ENCODE peak calls at places on chromosomes 16 and 17, in seven cellular contexts. R is anterior cingulate cortex, G is skeletal muscle cell, O is NCI-H1436, N is left lung, M is GM18507, I is nucleus accumbens. J is an unnamed sample.

GRCh38 chr17:43732961-43733360 is 25.6 kb downstream of the SOST start:
- DNase-seq in N (no peak), M (no peak), G (peak), O (no peak), I (no peak), R (no peak), J (no peak)

GRCh38 chr16:73187163-73187562 is 139.2 kb upstream of the ZFHX3 start:
- DNase-seq in R (no peak), G (no peak), N (no peak), M (no peak), I (no peak), O (no peak), J (no peak)

GRCh38 chr17:31211352-31212012 is 85.6 kb downstream of the OMG start:
- DNase-seq in I (no peak), R (no peak), M (no peak), N (no peak), G (no peak), O (no peak), J (no peak)

GRCh38 chr17:63399856-63400255 is 46.2 kb downstream of the CYB561 start:
- DNase-seq in N (no peak), M (no peak), R (no peak), G (peak), O (no peak), I (no peak), J (no peak)

GRCh38 chr16:29984137-29984763 is 10.6 kb downstream of the TAOK2 start:
- DNase-seq in N (peak), G (no peak), R (no peak), O (no peak), M (no peak), I (no peak), J (no peak)

GRCh38 chr16:89139907-89140361 is 31.6 kb upstream of the CDH15 start:
- DNase-seq in G (no peak), O (no peak), N (no peak), I (no peak), M (no peak), R (no peak), J (no peak)

GRCh38 chr17:82937411-82938371 is 97.9 kb upstream of the ZNF750 start:
- DNase-seq in R (no peak), I (no peak), N (peak), O (no peak), G (no peak), M (no peak), J (no peak)

GRCh38 chr17:17376362-17376761 is 73.2 kb downstream of the NT5M start:
- DNase-seq in N (no peak), I (no peak), M (no peak), O (no peak), R (no peak), G (no peak), J (no peak)

GRCh38 chr17:12510535-12510934 is 155.2 kb upstream of the MYOCD start:
- DNase-seq in O (no peak), R (no peak), I (no peak), M (no peak), N (no peak), G (peak), J (no peak)

GRCh38 chr17:35944151-35944550 is 638 bp upstream of the LYZL6 start:
- DNase-seq in O (no peak), N (no peak), I (no peak), G (no peak), R (no peak), M (no peak), J (no peak)

GRCh38 chr17:1743094-1743452 is 402 bp downstream of the SERPINF2 start:
- DNase-seq in G (no peak), O (no peak), R (no peak), I (no peak), M (no peak), N (no peak), J (no peak)

GRCh38 chr16:88194397-88195020 is 188.2 kb upstream of the ZNF469 start:
- DNase-seq in I (no peak), M (no peak), O (no peak), R (no peak), G (no peak), N (no peak), J (no peak)

GRCh38 chr17:61253293-61253801 is 146.3 kb upstream of the TBX2 start:
- DNase-seq in I (no peak), R (no peak), O (no peak), N (peak), M (no peak), G (no peak), J (no peak)

GRCh38 chr17:70687421-70687820 is 518.1 kb downstream of the KCNJ2 start:
- DNase-seq in I (no peak), N (no peak), O (no peak), G (no peak), M (no peak), R (no peak), J (no peak)

GRCh38 chr17:31310877-31311276 is 3.0 kb downstream of the EVI2B start:
- DNase-seq in R (no peak), O (no peak), G (no peak), N (no peak), I (no peak), M (no peak), J (peak)

GRCh38 chr16:3980311-3981111 is 100.0 kb upstream of the CREBBP start:
- DNase-seq in M (no peak), N (no peak), G (peak), O (no peak), I (no peak), R (no peak), J (no peak)

GRCh38 chr16:79752421-79752820 is 151.9 kb upstream of the MAF start:
- DNase-seq in M (no peak), R (no peak), I (no peak), N (no peak), O (no peak), G (no peak), J (no peak)